ENCODE peak calls at places on chromosomes 6 and 20, in five cellular contexts. Y, T, H, L and N are unnamed samples. For H3K9me3, the result is how much of the 10 kb centered on the place peaks cover.

GRCh38 chr20:41005361-41005729 is 23.3 kb upstream of the TOP1 start:
- DNase-seq in Y (peak), T (peak), H (peak), L (peak), N (peak)

GRCh38 chr20:51366155-51366886 is 176.2 kb downstream of the NFATC2 start:
- DNase-seq in Y (peak), T (peak), H (no peak), L (peak), N (no peak)

GRCh38 chr6:168860341-168860740 is 393.3 kb downstream of the THBS2 start:
- DNase-seq in Y (no peak), T (no peak), H (no peak), L (no peak), N (no peak)

GRCh38 chr6:149049230-149049629 is 268.3 kb upstream of the TAB2 start:
- DNase-seq in Y (no peak), T (no peak), H (no peak), L (no peak), N (no peak)

GRCh38 chr6:37622639-37623038 is 75.0 kb downstream of the MDGA1 start:
- DNase-seq in Y (peak), T (no peak), H (no peak), L (no peak), N (no peak)

GRCh38 chr6:16338577-16339262 is 100.3 kb downstream of the GMPR start:
- DNase-seq in Y (peak), T (peak), H (no peak), L (peak), N (no peak)

GRCh38 chr20:38156888-38157634 is 8.0 kb downstream of the TGM2 start:
- DNase-seq in Y (peak), T (no peak), H (no peak), L (peak), N (no peak)

GRCh38 chr6:83474309-83474708 is 38.0 kb upstream of the PRSS35 start:
- DNase-seq in Y (no peak), T (no peak), H (peak), L (peak), N (no peak)

GRCh38 chr20:34037121-34037520 is 43.4 kb downstream of the RALY start:
- DNase-seq in Y (no peak), T (no peak), H (no peak), L (no peak), N (no peak)

GRCh38 chr20:49272654-49273053 is 5.2 kb downstream of the ZNFX1 start:
- DNase-seq in Y (no peak), T (no peak), H (no peak), L (no peak), N (no peak)

GRCh38 chr6:116253505-116254296 is at the start of gene TSPYL4:
- DNase-seq in Y (peak), T (peak), H (peak), L (peak), N (peak)

GRCh38 chr6:144219056-144219685 is 66.0 kb upstream of the UTRN start:
- DNase-seq in Y (peak), T (no peak), H (no peak), L (no peak), N (no peak)

GRCh38 chr6:41942045-41942851 is 640 bp upstream of the CCND3 start:
- DNase-seq in Y (no peak), T (peak), H (no peak), L (no peak), N (no peak)

GRCh38 chr6:97294451-97294850 is 11.4 kb upstream of the MMS22L start:
- DNase-seq in Y (no peak), T (peak), H (no peak), L (peak), N (no peak)

GRCh38 chr20:55576981-55577380 is 428.3 kb downstream of the CBLN4 start:
- DNase-seq in Y (no peak), T (no peak), H (no peak), L (no peak), N (no peak)
- H3K9me3 ChIP-seq in Y (under half), T (under half), H (under half), L (under half), N (under half)

DNA sequence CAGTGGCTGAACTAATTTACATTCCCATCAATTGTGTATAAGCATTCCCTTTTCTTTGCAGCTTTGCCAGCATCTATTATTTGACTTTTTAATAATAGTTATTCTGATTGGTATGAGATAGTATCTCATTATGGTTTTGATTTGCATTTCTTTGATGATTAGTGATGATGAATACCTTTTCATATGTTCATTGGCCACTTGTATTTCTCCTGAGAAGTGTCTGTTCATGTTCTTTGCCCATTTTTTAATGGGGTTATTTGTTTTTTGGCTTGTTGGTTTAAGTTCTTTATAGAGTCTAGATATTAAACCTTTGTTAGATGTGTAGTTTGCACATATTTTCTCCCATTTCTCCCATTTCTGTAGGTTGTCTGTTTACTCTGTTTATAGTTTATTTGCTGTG is 16.6 kb downstream of the CENPW start:
- DNase-seq in Y (no peak), T (no peak), H (no peak), L (no peak), N (no peak)
- H3K9me3 ChIP-seq in Y (under half), T (under half), H (under half), L (under half), N (under half)

DNA sequence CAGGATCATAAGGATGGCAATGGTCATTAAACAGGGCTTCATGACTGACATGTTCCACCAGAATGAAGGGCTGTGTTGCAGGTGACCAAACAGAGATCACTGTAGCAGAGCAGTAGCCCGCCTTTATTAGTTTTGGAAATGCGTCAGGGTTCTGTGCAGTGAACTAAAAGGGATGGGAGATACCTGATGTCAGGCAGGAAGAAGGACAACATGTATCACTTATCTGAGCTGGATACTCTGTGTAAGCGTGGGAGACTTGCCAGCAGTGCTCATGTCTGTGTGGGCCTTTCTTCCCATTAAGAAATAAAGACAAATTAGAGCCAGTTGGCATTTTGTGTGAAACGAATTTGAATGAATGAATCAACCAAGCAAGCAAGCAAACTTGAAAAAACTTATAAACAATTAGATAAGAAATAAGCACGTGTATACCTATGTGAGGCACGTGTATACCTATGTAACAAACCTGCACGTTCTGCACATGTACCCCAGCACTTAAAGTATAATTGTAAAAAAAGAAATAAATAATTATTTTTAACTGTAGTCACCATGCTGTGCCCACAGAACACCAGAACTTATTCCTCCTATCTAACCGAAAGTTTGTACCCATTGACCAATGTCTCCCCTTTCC is at the start of gene DEFB116:
- DNase-seq in Y (no peak), T (no peak), H (no peak), L (no peak), N (no peak)
- H3K9me3 ChIP-seq in Y (under half), T (under half), H (under half), L (under half), N (under half)

GRCh38 chr20:35619196-35620095 is 3.8 kb downstream of the SPAG4 start:
- DNase-seq in Y (peak), T (peak), H (peak), L (peak), N (peak)
- H3K9me3 ChIP-seq in Y (under half), T (under half), H (under half), L (under half), N (under half)

GRCh38 chr20:16553161-16553560 is 20.1 kb downstream of the KIF16B start:
- DNase-seq in Y (peak), T (no peak), H (no peak), L (no peak), N (no peak)
- H3K9me3 ChIP-seq in Y (under half), T (under half), H (under half), L (under half), N (under half)

GRCh38 chr6:158237656-158238055 is 69.5 kb downstream of the GTF2H5 start:
- DNase-seq in Y (no peak), T (no peak), H (no peak), L (no peak), N (no peak)
- H3K9me3 ChIP-seq in Y (under half), T (under half), H (under half), L (under half), N (under half)